ENCODE peak calls at places on chromosome 4, in nine cellular contexts. R is NCI-H1436; P is natural killer cell treated with Interleukin-12 subunit alpha and Interleukin-12 subunit beta and Interleukin-15 and Interleukin-18, amount 100 ng/mL, for 72 hours; Z is HTR-8/SVneo; B is activated gamma-delta T cell treated with anti-CD3 and anti-CD28 coated beads, Interleukin-2, amount 50 U/mL, for 16 hours; V is mucosa of gallbladder; F is EL; E is cerebellar cortex; Y is NCI-H748 treated with DMSO at 0.1 percent for 48 hours. G is an unnamed sample.

GRCh38 chr4:6338175-6338950 is 68.7 kb downstream of the WFS1 start:
- DNase-seq in E (no peak), R (no peak), Y (no peak), V (no peak), Z (no peak), B (no peak), F (no peak), P (peak), G (no peak)

GRCh38 chr4:183550345-183551080 is 45.7 kb downstream of the ING2 start:
- DNase-seq in E (no peak), F (no peak), Y (no peak), V (no peak), P (no peak), B (no peak), R (no peak), Z (no peak), G (no peak)

GRCh38 chr4:138192113-138192512 is 50.0 kb downstream of the SLC7A11 start:
- DNase-seq in P (no peak), F (peak), Y (no peak), B (no peak), Z (peak), E (no peak), R (no peak), V (no peak), G (no peak)

GRCh38 chr4:79476196-79476595 is 68.2 kb upstream of the GK2 start:
- DNase-seq in R (no peak), P (no peak), B (no peak), Z (no peak), E (no peak), Y (no peak), F (no peak), V (no peak), G (no peak)

GRCh38 chr4:3307891-3308575 is 15.2 kb downstream of the RGS12 start:
- DNase-seq in R (no peak), Z (no peak), Y (no peak), V (no peak), B (no peak), F (no peak), E (peak), P (peak), G (no peak)

GRCh38 chr4:105158837-105159236 is 12.2 kb downstream of the TET2 start:
- DNase-seq in Y (no peak), Z (no peak), R (no peak), P (no peak), B (no peak), E (no peak), F (no peak), V (peak), G (no peak)

GRCh38 chr4:167034983-167035382 is 199.3 kb downstream of the SPOCK3 start:
- DNase-seq in R (no peak), B (no peak), V (no peak), F (no peak), E (no peak), Y (no peak), Z (no peak), P (no peak), G (no peak)

GRCh38 chr4:140595065-140595464 is 26.3 kb upstream of the UCP1 start:
- DNase-seq in Y (peak), V (peak), B (no peak), Z (no peak), R (peak), P (no peak), F (no peak), E (peak), G (no peak)

GRCh38 chr4:109998867-109999303 is 86.2 kb downstream of the EGF start:
- DNase-seq in B (no peak), R (peak), P (no peak), Y (peak), Z (peak), F (peak), V (peak), E (peak), G (no peak)

GRCh38 chr4:40736910-40737309 is 12.8 kb upstream of the NSUN7 start:
- DNase-seq in B (no peak), Z (no peak), E (peak), F (peak), R (peak), Y (peak), V (no peak), P (no peak), G (peak)

GRCh38 chr4:165210566-165210965 is 3.2 kb downstream of the KLHL2 start:
- DNase-seq in B (no peak), Z (no peak), R (no peak), F (peak), Y (no peak), E (no peak), P (no peak), V (no peak), G (no peak)

GRCh38 chr4:110249687-110250387 is 51.4 kb upstream of the ELOVL6 start:
- DNase-seq in R (no peak), E (no peak), B (no peak), Y (no peak), Z (no peak), F (no peak), V (no peak), P (no peak), G (no peak)

GRCh38 chr4:15963568-15963967 is 593 bp upstream of the FGFBP2 start:
- DNase-seq in Y (no peak), V (no peak), E (no peak), R (no peak), F (no peak), B (peak), P (peak), Z (no peak), G (no peak)

GRCh38 chr4:15848191-15848842 is 70.2 kb downstream of the CD38 start:
- DNase-seq in V (no peak), P (no peak), F (no peak), E (no peak), B (no peak), Z (no peak), Y (no peak), R (no peak), G (no peak)

GRCh38 chr4:170887396-170887795 is 797.6 kb upstream of the AADAT start:
- DNase-seq in F (no peak), P (no peak), B (no peak), E (no peak), Y (no peak), V (no peak), Z (no peak), R (no peak), G (no peak)

GRCh38 chr4:1383728-1384591 is 22.3 kb downstream of the NKX1-1 start:
- DNase-seq in F (no peak), P (peak), Y (no peak), B (no peak), E (no peak), R (no peak), V (no peak), Z (no peak), G (no peak)

GRCh38 chr4:109111031-109111430 is 191.4 kb downstream of the COL25A1 start:
- DNase-seq in R (no peak), Y (no peak), Z (no peak), V (no peak), P (no peak), F (no peak), B (no peak), E (no peak), G (no peak)

GRCh38 chr4:102172341-102172740 is 172.9 kb downstream of the SLC39A8 start:
- DNase-seq in F (no peak), V (no peak), R (no peak), E (no peak), P (no peak), B (no peak), Z (no peak), Y (no peak), G (no peak)

GRCh38 chr4:147820975-147821374 is 89.1 kb downstream of the ARHGAP10 start:
- DNase-seq in Y (no peak), R (no peak), Z (no peak), V (no peak), E (no peak), B (no peak), P (no peak), F (no peak), G (no peak)

GRCh38 chr4:146506272-146506671 is 15.5 kb downstream of the SLC10A7 start:
- DNase-seq in E (no peak), V (no peak), Y (no peak), B (no peak), P (no peak), F (no peak), R (no peak), Z (no peak), G (no peak)